ENCODE peak calls at places on chromosomes 5 and 9, in nine cellular contexts. E is omental fat pad, O is GM12878, J is foreskin keratinocyte, Y is IMR-90, H is adrenal gland, B is neural crest cell, R is SK-N-SH, K is right lobe of liver. T is an unnamed sample.

GRCh38 chr5:147791181-147791580 is 8.7 kb upstream of the JAKMIP2 start:
- DNase-seq in Y (no peak), O (no peak), R (no peak), K (no peak), J (no peak), E (no peak), H (no peak), B (no peak), T (no peak)

GRCh38 chr5:150622157-150622556 is 18.3 kb upstream of the SYNPO start:
- DNase-seq in H (no peak), E (no peak), J (no peak), K (no peak), R (no peak), Y (peak; percentile 87), O (no peak), B (no peak), T (no peak)

GRCh38 chr5:159341914-159342313 is 11.6 kb upstream of the IL12B start:
- DNase-seq in H (peak; percentile 92), J (peak; percentile 82), Y (peak; percentile 71), B (no peak), K (peak; percentile 73), O (no peak), R (peak; percentile 66), E (no peak), T (peak; percentile 35)

GRCh38 chr5:133387621-133388020 is 224.7 kb downstream of the FSTL4 start:
- DNase-seq in B (no peak), H (no peak), O (no peak), Y (no peak), R (no peak), J (no peak), E (no peak), K (no peak), T (no peak)

GRCh38 chr5:134111741-134112647 is 2.5 kb upstream of the TCF7 start:
- DNase-seq in E (no peak), J (no peak), K (no peak), B (no peak), O (no peak), H (peak; percentile 3), Y (peak; percentile 62), R (no peak), T (no peak)

GRCh38 chr5:34749431-34749872 is 89.5 kb upstream of the TTC23L start:
- DNase-seq in O (no peak), K (no peak), J (no peak), Y (peak; percentile 89), E (no peak), R (no peak), H (no peak), B (no peak), T (no peak)

GRCh38 chr5:143400541-143401252 is 2.8 kb downstream of the NR3C1 start:
- DNase-seq in Y (peak; percentile 60), O (no peak), J (peak; percentile 71), K (no peak), E (no peak), H (no peak), B (no peak), R (no peak), T (no peak)

GRCh38 chr5:32848120-32848519 is 137.0 kb downstream of the NPR3 start:
- DNase-seq in E (no peak), J (no peak), R (no peak), Y (no peak), H (no peak), K (no peak), O (no peak), B (no peak), T (no peak)

GRCh38 chr5:77437194-77437593 is 54.9 kb downstream of the WDR41 start:
- DNase-seq in K (no peak), Y (no peak), B (no peak), O (no peak), J (no peak), E (no peak), H (no peak), R (peak; percentile 25), T (no peak)

GRCh38 chr5:154493274-154493673 is 15.2 kb upstream of the HAND1 start:
- DNase-seq in R (no peak), H (no peak), K (no peak), O (no peak), Y (no peak), E (no peak), J (no peak), B (no peak), T (no peak)

GRCh38 chr9:120110520-120110919 is 469.4 kb downstream of the CDK5RAP2 start:
- DNase-seq in H (no peak), O (no peak), K (no peak), Y (no peak), J (no peak), E (no peak), R (no peak), B (no peak), T (no peak)

GRCh38 chr5:77957-78804 is 13.8 kb upstream of the PLEKHG4B start:
- DNase-seq in K (no peak), B (no peak), H (no peak), R (peak; percentile 70), O (no peak), Y (peak; percentile 24), E (no peak), J (no peak), T (no peak)

GRCh38 chr9:76868897-76869296 is 37.0 kb downstream of the PRUNE2 start:
- DNase-seq in O (no peak), B (no peak), R (no peak), Y (no peak), J (peak; percentile 68), H (no peak), K (no peak), E (no peak), T (no peak)

GRCh38 chr9:109253637-109254284 is 67.1 kb downstream of the EPB41L4B start:
- DNase-seq in K (no peak), J (peak; percentile 75), B (no peak), E (no peak), H (no peak), R (no peak), Y (peak; percentile 82), O (no peak), T (peak; percentile 50)

GRCh38 chr5:140238756-140239155 is 63.8 kb downstream of the CYSTM1 start:
- DNase-seq in H (no peak), K (no peak), B (no peak), E (no peak), Y (no peak), R (no peak), O (no peak), J (no peak), T (no peak)

GRCh38 chr9:88045686-88046085 is 71.4 kb upstream of the CDK20 start:
- DNase-seq in E (no peak), R (no peak), K (no peak), Y (no peak), O (no peak), J (no peak), H (no peak), B (no peak), T (no peak)

GRCh38 chr9:88043647-88044046 is 69.3 kb upstream of the CDK20 start:
- DNase-seq in H (no peak), R (no peak), J (no peak), Y (no peak), E (no peak), K (no peak), O (no peak), B (no peak), T (no peak)

GRCh38 chr9:88044200-88044599 is 69.9 kb upstream of the CDK20 start:
- DNase-seq in K (no peak), O (no peak), Y (no peak), E (no peak), J (no peak), R (no peak), B (no peak), H (no peak), T (no peak)

GRCh38 chr9:88037285-88037845 is 63.0 kb upstream of the CDK20 start:
- DNase-seq in O (no peak), Y (no peak), R (no peak), H (no peak), E (no peak), B (no peak), K (no peak), J (no peak), T (no peak)

DNA sequence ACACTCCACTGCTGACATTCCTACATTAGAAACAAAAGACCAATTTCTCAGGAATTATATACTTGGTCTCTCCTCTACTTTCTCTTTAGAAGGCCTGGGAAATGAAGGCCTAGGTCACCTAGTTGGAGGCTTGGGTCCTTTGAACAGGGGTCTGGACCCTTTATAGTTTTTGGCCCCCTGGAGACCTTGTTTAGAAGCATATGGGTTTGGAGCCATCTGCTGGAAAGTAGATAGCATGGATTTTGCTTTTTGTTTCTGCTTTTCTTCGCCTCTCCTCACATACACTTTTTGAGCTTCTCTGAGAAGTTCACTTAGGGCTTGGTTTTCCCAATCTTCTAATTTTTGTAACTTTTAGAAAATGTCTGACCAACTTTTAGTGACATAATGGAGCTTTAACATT is 67.1 kb upstream of the CDK20 start:
- DNase-seq in E (no peak), H (no peak), Y (peak; percentile 22), J (no peak), B (no peak), K (no peak), R (peak; percentile 32), O (no peak), T (no peak)
- TF ChIP-seq CTCF in E (no peak), H (peak; percentile 41), Y (peak; percentile 54), J (peak; percentile 42), B (peak; percentile 63), K (peak; percentile 41), R (peak; percentile 14), O (peak; percentile 12), T (peak; percentile 20)

GRCh38 chr5:110040178-110040577 is 350.5 kb downstream of the MAN2A1 start:
- DNase-seq in K (no peak), O (no peak), B (no peak), E (no peak), R (no peak), H (no peak), Y (no peak), J (no peak), T (no peak)
- TF ChIP-seq CTCF in K (no peak), O (no peak), B (peak; percentile 24), E (no peak), R (no peak), H (no peak), Y (no peak), J (peak; percentile 27), T (no peak)

DNA sequence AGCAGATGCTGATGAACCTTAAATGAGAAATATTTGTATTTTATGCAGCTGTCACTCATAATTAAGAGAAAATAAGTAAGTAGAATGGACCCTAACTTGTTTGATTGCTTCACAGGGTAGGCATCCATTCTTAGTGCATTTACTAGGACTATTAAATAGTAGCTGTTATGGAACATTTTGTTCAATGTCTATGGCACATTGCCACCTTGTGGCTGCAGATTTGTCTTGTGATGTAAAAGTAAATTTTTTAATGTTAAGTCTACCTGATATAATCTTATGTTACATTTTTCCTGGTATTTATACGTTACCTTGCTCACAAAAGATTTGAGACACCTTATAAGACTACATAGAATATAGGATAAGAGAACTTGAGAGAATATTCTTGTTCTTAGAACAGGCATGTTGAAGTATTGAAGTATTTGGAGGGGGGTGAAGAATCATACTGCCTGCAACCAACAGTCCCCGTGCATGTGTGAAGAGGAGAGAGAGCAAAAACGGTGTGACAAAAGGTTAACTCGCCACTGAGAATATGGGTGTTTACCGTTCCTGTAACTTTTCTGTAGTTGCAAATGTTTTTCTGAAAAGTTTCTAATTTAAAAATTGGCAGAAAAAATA is 161.1 kb downstream of the MAST4 start:
- DNase-seq in K (no peak), E (no peak), R (peak; percentile 50), J (peak; percentile 51), H (peak; percentile 55), B (no peak), O (no peak), Y (peak; percentile 44), T (peak; percentile 21)
- TF ChIP-seq CTCF in K (peak; percentile 51), E (no peak), R (peak; percentile 65), J (peak; percentile 84), H (peak; percentile 74), B (peak; percentile 83), O (peak; percentile 55), Y (peak; percentile 38), T (peak; percentile 34)

GRCh38 chr5:174793684-174794328 is 69.4 kb downstream of the MSX2 start:
- DNase-seq in O (no peak), K (peak; percentile 64), Y (peak; percentile 43), H (peak; percentile 51), J (peak; percentile 27), B (peak; percentile 73), E (peak; percentile 31), R (peak; percentile 90), T (no peak)
- TF ChIP-seq CTCF in O (peak; percentile 85), K (peak; percentile 63), Y (peak; percentile 89), H (peak; percentile 58), J (peak; percentile 92), B (peak; percentile 93), E (no peak), R (peak; percentile 93), T (peak; percentile 82)